ENCODE peak calls at places on chromosomes 13 and 19, in seven cellular contexts. E is PC-3, K is GM23248, X is GM23338, S is hepatocyte, H is HCT116, R is MM.1S. F is an unnamed sample.
A peak's percentile ranks its signal among the peaks of the same experiment; 100 is the strongest.

GRCh38 chr19:17539288-17540117 is 15.9 kb upstream of the COLGALT1 start:
- DNase-seq in H (peak; percentile 96), R (peak; percentile 75), K (peak; percentile 96), X (peak; percentile 100), E (peak; percentile 94), S (peak; percentile 91), F (peak; percentile 98)

GRCh38 chr13:44620057-44620456 is 43.9 kb upstream of the TSC22D1 start:
- DNase-seq in R (no peak), E (peak; percentile 16), H (no peak), X (no peak), S (peak; percentile 44), K (peak; percentile 70), F (peak; percentile 18)

GRCh38 chr19:18109363-18109730 is 11.8 kb downstream of the MAST3 start:
- DNase-seq in R (no peak), S (peak; percentile 58), K (no peak), X (no peak), H (no peak), E (no peak), F (no peak)

GRCh38 chr19:13207237-13208130 is 57.3 kb downstream of the IER2 start:
- DNase-seq in E (no peak), R (no peak), H (no peak), X (peak; percentile 72), S (peak; percentile 73), K (peak; percentile 60), F (peak; percentile 45)

GRCh38 chr13:113211774-113212173 is 2.4 kb downstream of the CUL4A start:
- DNase-seq in K (no peak), E (peak; percentile 19), R (no peak), S (no peak), H (no peak), X (peak; percentile 78), F (peak; percentile 51)

GRCh38 chr13:107211073-107211472 is 643.1 kb upstream of the ARGLU1 start:
- DNase-seq in K (peak; percentile 96), X (peak; percentile 92), E (peak; percentile 88), S (peak; percentile 94), R (peak; percentile 69), H (peak; percentile 22), F (peak; percentile 89)

GRCh38 chr19:17846146-17846545 is 1.6 kb downstream of the JAK3 start:
- DNase-seq in R (no peak), H (no peak), X (no peak), E (no peak), K (no peak), S (no peak), F (no peak)

GRCh38 chr19:19068659-19069509 is 5.1 kb downstream of the SLC25A42 start:
- DNase-seq in H (no peak), E (no peak), K (no peak), S (no peak), R (peak; percentile 74), X (no peak), F (no peak)

GRCh38 chr13:47326061-47326460 is 429.2 kb upstream of the HTR2A start:
- DNase-seq in H (no peak), K (peak; percentile 63), X (no peak), R (no peak), E (no peak), S (no peak), F (no peak)

GRCh38 chr13:111360452-111360851 is 40.0 kb downstream of the TEX29 start:
- DNase-seq in X (no peak), S (no peak), E (no peak), R (no peak), H (no peak), K (no peak), F (no peak)

GRCh38 chr19:518292-519231 is 11.3 kb downstream of the TPGS1 start:
- DNase-seq in R (no peak), S (peak; percentile 92), E (no peak), X (peak; percentile 87), H (no peak), K (no peak), F (peak; percentile 76)

GRCh38 chr19:11142528-11143171 is 12.9 kb downstream of the SPC24 start:
- DNase-seq in H (peak; percentile 79), S (peak; percentile 96), E (peak; percentile 99), X (peak; percentile 62), R (no peak), K (peak; percentile 94), F (peak; percentile 78)

GRCh38 chr13:40777166-40777956 is 6.4 kb upstream of the MRPS31 start:
- DNase-seq in K (peak; percentile 72), S (peak; percentile 70), H (peak; percentile 65), R (peak; percentile 40), X (peak; percentile 88), E (peak; percentile 55), F (peak; percentile 66)

GRCh38 chr13:113840541-113841354 is 23.1 kb downstream of the GAS6 start:
- DNase-seq in K (no peak), X (no peak), R (no peak), H (no peak), E (no peak), S (no peak), F (no peak)

GRCh38 chr19:24033962-24034342 is 53.0 kb upstream of the ZNF254 start:
- DNase-seq in S (peak; percentile 73), H (no peak), E (peak; percentile 53), R (no peak), K (peak; percentile 89), X (peak; percentile 50), F (peak; percentile 46)

GRCh38 chr19:24032651-24033050 is 54.3 kb upstream of the ZNF254 start:
- DNase-seq in K (no peak), S (no peak), X (no peak), R (no peak), E (no peak), H (no peak), F (no peak)

GRCh38 chr19:24029941-24030636 is 56.9 kb upstream of the ZNF254 start:
- DNase-seq in S (no peak), E (no peak), K (no peak), X (peak; percentile 66), R (no peak), H (no peak), F (no peak)

DNA sequence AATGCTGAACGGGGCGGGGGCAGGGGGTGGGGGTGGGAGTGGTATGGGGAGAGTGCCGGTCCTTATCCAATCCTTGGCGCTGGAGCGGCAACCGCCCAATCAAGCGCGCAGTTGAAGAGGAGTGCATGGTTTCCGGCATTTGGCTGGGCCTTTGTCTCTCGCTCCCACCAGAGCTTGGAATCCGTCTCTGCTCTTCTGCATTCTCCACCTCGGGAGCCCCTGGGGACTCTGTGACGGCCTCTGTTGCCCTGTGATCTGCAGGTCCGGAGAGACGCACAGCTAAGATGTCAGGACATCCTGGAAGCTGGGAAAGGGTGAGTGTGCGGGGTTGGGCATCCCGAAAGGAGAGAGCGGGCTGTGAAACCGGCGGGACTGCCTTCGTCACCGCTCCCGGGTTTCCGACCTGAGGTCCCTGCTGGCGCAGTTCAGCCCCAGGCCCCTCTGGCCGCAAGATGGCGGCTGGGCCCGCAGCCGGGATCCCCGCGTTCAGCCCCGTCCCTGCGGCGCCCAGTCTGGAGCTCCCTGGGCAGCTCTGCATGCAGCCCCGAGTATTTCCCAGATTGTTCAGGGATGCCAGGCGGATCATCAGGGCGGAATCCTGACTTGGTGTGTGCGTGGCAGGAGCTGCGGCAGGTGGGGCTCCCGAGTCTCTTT is 53.6 kb upstream of the ZNF254 start:
- DNase-seq in X (peak; percentile 96), E (peak; percentile 91), R (no peak), H (peak; percentile 52), K (peak; percentile 96), S (peak; percentile 94), F (peak; percentile 95)
- TF ChIP-seq EZH2phosphoT487 in X (no peak), E (no peak), R (no peak), H (no peak), K (no peak), S (no peak), F (no peak)

GRCh38 chr19:43633520-43633919 is 6.1 kb downstream of the CADM4 start:
- DNase-seq in K (no peak), H (no peak), R (no peak), E (no peak), S (no peak), X (no peak), F (no peak)

GRCh38 chr19:43636121-43636683 is 3.4 kb downstream of the CADM4 start:
- DNase-seq in R (no peak), X (peak; percentile 90), S (no peak), H (no peak), E (no peak), K (peak; percentile 37), F (peak; percentile 62)

GRCh38 chr19:43634516-43634876 is 5.2 kb downstream of the CADM4 start:
- DNase-seq in K (no peak), S (no peak), R (no peak), E (no peak), X (peak; percentile 83), H (no peak), F (peak; percentile 37)

GRCh38 chr19:43634877-43635560 is 4.6 kb downstream of the CADM4 start:
- DNase-seq in E (no peak), H (no peak), X (peak; percentile 77), R (no peak), S (peak; percentile 63), K (peak; percentile 43), F (peak; percentile 86)

DNA sequence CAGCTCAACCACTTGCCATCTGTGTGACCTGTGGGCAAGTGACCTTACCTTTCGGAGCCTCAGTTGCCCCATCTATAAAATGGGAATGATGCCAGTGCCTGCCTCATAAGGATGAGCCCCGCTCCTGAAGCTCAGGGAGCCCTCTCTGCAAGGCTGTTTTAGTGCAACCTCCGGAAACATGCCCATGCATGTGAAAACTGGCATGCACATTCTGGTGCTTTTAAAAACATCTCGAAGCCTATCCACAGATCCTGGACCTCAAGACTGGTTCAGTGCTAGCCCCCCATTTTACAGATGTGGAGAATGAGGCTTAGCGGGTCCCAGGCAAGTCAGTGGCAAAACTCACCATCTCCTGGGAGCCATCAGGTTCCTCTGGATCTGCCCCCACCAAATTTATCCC is 5.6 kb downstream of the CADM4 start:
- DNase-seq in X (no peak), H (no peak), K (no peak), E (no peak), R (no peak), S (no peak), F (no peak)
- H3K27ac ChIP-seq in X (no peak overlapping the region), H (no peak overlapping the region), K (no peak overlapping the region), E (no peak overlapping the region), R (no peak overlapping the region), S (no peak overlapping the region), F (no peak overlapping the region)

GRCh38 chr13:27917121-27917947 is 2.5 kb upstream of the PDX1 start:
- DNase-seq in S (no peak), E (no peak), H (no peak), R (no peak), K (no peak), X (peak; percentile 67), F (peak; percentile 52)
- TF ChIP-seq EZH2 in S (peak; percentile 57), E (no peak), H (no peak), R (no peak), K (peak; percentile 89), X (peak; percentile 83), F (peak; percentile 86)

DNA sequence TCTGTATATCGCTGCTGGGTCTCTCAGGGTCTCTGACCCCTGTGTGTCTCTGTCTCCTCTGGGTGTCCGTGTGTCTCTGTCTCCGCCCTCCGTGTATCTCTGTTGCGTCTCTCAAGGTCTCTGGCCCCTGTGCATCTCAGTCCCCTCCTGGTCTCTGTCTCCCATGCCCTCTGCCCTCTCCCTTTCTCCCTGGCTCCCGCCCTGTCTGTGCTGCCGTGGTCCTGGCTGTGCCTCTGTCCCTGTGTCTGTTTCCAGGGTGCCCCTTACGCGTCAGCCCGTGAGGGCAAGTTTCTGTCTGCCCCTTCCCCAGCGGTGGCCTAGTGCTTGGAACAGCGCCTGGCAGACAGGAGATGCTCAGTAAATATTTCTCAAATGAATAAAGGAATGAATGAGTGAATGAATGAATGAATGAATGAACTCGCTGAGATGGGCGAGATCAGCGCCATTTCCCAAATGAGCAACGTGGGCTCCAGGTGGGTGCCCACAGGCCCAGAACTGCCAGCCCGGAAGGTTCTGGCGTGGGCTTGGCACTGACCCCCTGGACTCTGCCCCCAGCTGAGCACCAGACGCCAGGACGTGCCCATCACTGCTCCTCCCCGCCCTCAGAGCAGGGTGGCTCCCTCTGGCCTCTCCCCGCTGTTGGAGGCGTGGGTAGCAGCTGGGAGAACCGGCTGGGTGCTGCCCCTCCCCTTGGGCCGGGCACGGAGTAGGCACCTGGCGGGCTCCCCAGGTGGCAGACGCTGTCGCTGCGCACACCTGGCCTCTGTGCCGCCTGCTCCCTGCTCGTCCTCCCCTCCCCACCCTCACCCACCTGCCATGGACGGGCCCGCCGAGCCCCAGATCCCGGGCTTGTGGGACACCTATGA is at the start of gene SULT2B1:
- DNase-seq in H (no peak), X (no peak), E (peak; percentile 59), S (no peak), K (no peak), R (no peak), F (no peak)
- TF ChIP-seq EZH2phosphoT487 in H (no peak), X (no peak), E (no peak), S (no peak), K (no peak), R (no peak), F (no peak)